ENCODE peak calls at places on chromosomes 2 and 18, in seven cellular contexts. One of them, this sample, is unnamed.

GRCh38 chr2:43958397-43959275 is 37.2 kb downstream of the LRPPRC start:
- DNase-seq in brain microvascular endothelial cell: no peak
- DNase-seq in ovary: no peak
- DNase-seq in kidney epithelial cell: no peak
- DNase-seq in OCI-LY7: no peak
- DNase-seq in left ventricle myocardium inferior: no peak
- DNase-seq in AG04450: no peak
- DNase-seq in this sample: no peak

GRCh38 chr2:33620-34019 is 12.7 kb downstream of the FAM110C start:
- DNase-seq in brain microvascular endothelial cell: no peak
- DNase-seq in ovary: no peak
- DNase-seq in kidney epithelial cell: peak; percentile 26
- DNase-seq in OCI-LY7: no peak
- DNase-seq in left ventricle myocardium inferior: no peak
- DNase-seq in AG04450: no peak
- DNase-seq in this sample: no peak

GRCh38 chr2:191691016-191691725 is 13.2 kb downstream of the NABP1 start:
- DNase-seq in brain microvascular endothelial cell: peak; percentile 79
- DNase-seq in ovary: no peak
- DNase-seq in kidney epithelial cell: peak; percentile 71
- DNase-seq in OCI-LY7: peak; percentile 74
- DNase-seq in left ventricle myocardium inferior: no peak
- DNase-seq in AG04450: peak; percentile 49
- DNase-seq in this sample: peak; percentile 60

GRCh38 chr2:11659866-11660265 is 10.1 kb downstream of the NTSR2 start:
- DNase-seq in brain microvascular endothelial cell: no peak
- DNase-seq in ovary: no peak
- DNase-seq in kidney epithelial cell: no peak
- DNase-seq in OCI-LY7: no peak
- DNase-seq in left ventricle myocardium inferior: no peak
- DNase-seq in AG04450: no peak
- DNase-seq in this sample: no peak

GRCh38 chr2:190867182-190867581 is 13.4 kb upstream of the GLS start:
- DNase-seq in brain microvascular endothelial cell: peak; percentile 48
- DNase-seq in ovary: no peak
- DNase-seq in kidney epithelial cell: no peak
- DNase-seq in OCI-LY7: no peak
- DNase-seq in left ventricle myocardium inferior: no peak
- DNase-seq in AG04450: no peak
- DNase-seq in this sample: peak; percentile 66

GRCh38 chr2:217466799-217467198 is 536.0 kb downstream of the TNS1 start:
- DNase-seq in brain microvascular endothelial cell: no peak
- DNase-seq in ovary: peak; percentile 17
- DNase-seq in kidney epithelial cell: no peak
- DNase-seq in OCI-LY7: no peak
- DNase-seq in left ventricle myocardium inferior: no peak
- DNase-seq in AG04450: no peak
- DNase-seq in this sample: no peak

GRCh38 chr2:173432049-173432754 is 77.5 kb downstream of the CDCA7 start:
- DNase-seq in brain microvascular endothelial cell: peak; percentile 32
- DNase-seq in ovary: no peak
- DNase-seq in kidney epithelial cell: no peak
- DNase-seq in OCI-LY7: no peak
- DNase-seq in left ventricle myocardium inferior: no peak
- DNase-seq in AG04450: no peak
- DNase-seq in this sample: no peak

GRCh38 chr2:8487461-8487932 is 194.4 kb upstream of the ID2 start:
- DNase-seq in brain microvascular endothelial cell: no peak
- DNase-seq in ovary: no peak
- DNase-seq in kidney epithelial cell: no peak
- DNase-seq in OCI-LY7: no peak
- DNase-seq in left ventricle myocardium inferior: no peak
- DNase-seq in AG04450: no peak
- DNase-seq in this sample: no peak

GRCh38 chr2:9403924-9404323 is 19.4 kb downstream of the ITGB1BP1 start:
- DNase-seq in brain microvascular endothelial cell: peak; percentile 37
- DNase-seq in ovary: no peak
- DNase-seq in kidney epithelial cell: no peak
- DNase-seq in OCI-LY7: no peak
- DNase-seq in left ventricle myocardium inferior: no peak
- DNase-seq in AG04450: no peak
- DNase-seq in this sample: no peak

GRCh38 chr2:85017436-85018048 is 46.6 kb downstream of the KCMF1 start:
- DNase-seq in brain microvascular endothelial cell: no peak
- DNase-seq in ovary: no peak
- DNase-seq in kidney epithelial cell: no peak
- DNase-seq in OCI-LY7: peak; percentile 9
- DNase-seq in left ventricle myocardium inferior: no peak
- DNase-seq in AG04450: no peak
- DNase-seq in this sample: no peak

GRCh38 chr2:224284134-224284946 is 117.6 kb downstream of the FAM124B start:
- DNase-seq in brain microvascular endothelial cell: peak; percentile 23
- DNase-seq in ovary: no peak
- DNase-seq in kidney epithelial cell: no peak
- DNase-seq in OCI-LY7: peak; percentile 47
- DNase-seq in left ventricle myocardium inferior: no peak
- DNase-seq in AG04450: no peak
- DNase-seq in this sample: no peak

GRCh38 chr18:59219672-59220163 is at the start of gene GRP:
- DNase-seq in brain microvascular endothelial cell: no peak
- DNase-seq in ovary: no peak
- DNase-seq in kidney epithelial cell: no peak
- DNase-seq in OCI-LY7: no peak
- DNase-seq in left ventricle myocardium inferior: no peak
- DNase-seq in AG04450: no peak
- DNase-seq in this sample: no peak

GRCh38 chr18:24922491-24922890 is 429.5 kb downstream of the ZNF521 start:
- DNase-seq in brain microvascular endothelial cell: no peak
- DNase-seq in ovary: no peak
- DNase-seq in kidney epithelial cell: no peak
- DNase-seq in OCI-LY7: peak; percentile 75
- DNase-seq in left ventricle myocardium inferior: no peak
- DNase-seq in AG04450: no peak
- DNase-seq in this sample: no peak

GRCh38 chr18:58139627-58140026 is 95.6 kb downstream of the NEDD4L start:
- DNase-seq in brain microvascular endothelial cell: no peak
- DNase-seq in ovary: no peak
- DNase-seq in kidney epithelial cell: no peak
- DNase-seq in OCI-LY7: no peak
- DNase-seq in left ventricle myocardium inferior: no peak
- DNase-seq in AG04450: no peak
- DNase-seq in this sample: no peak

GRCh38 chr18:46435031-46435430 is 222.0 kb downstream of the LOXHD1 start:
- DNase-seq in brain microvascular endothelial cell: no peak
- DNase-seq in ovary: no peak
- DNase-seq in kidney epithelial cell: no peak
- DNase-seq in OCI-LY7: no peak
- DNase-seq in left ventricle myocardium inferior: no peak
- DNase-seq in AG04450: no peak
- DNase-seq in this sample: no peak

GRCh38 chr2:202237787-202238233 is 587 bp downstream of the SUMO1 start:
- DNase-seq in brain microvascular endothelial cell: peak; percentile 48
- DNase-seq in ovary: no peak
- DNase-seq in kidney epithelial cell: no peak
- DNase-seq in OCI-LY7: no peak
- DNase-seq in left ventricle myocardium inferior: peak; percentile 18
- DNase-seq in AG04450: no peak
- DNase-seq in this sample: no peak

GRCh38 chr2:143615617-143616016 is 486.4 kb downstream of the ARHGAP15 start:
- DNase-seq in brain microvascular endothelial cell: no peak
- DNase-seq in ovary: no peak
- DNase-seq in kidney epithelial cell: no peak
- DNase-seq in OCI-LY7: no peak
- DNase-seq in left ventricle myocardium inferior: no peak
- DNase-seq in AG04450: no peak
- DNase-seq in this sample: no peak

GRCh38 chr2:169693344-169693743 is 861 bp downstream of the CFAP210 start:
- DNase-seq in brain microvascular endothelial cell: no peak
- DNase-seq in ovary: no peak
- DNase-seq in kidney epithelial cell: no peak
- DNase-seq in OCI-LY7: peak; percentile 7
- DNase-seq in left ventricle myocardium inferior: no peak
- DNase-seq in AG04450: no peak
- DNase-seq in this sample: no peak

GRCh38 chr2:141554810-141555209 is 576.0 kb downstream of the LRP1B start:
- DNase-seq in brain microvascular endothelial cell: peak; percentile 11
- DNase-seq in ovary: no peak
- DNase-seq in kidney epithelial cell: no peak
- DNase-seq in OCI-LY7: peak; percentile 16
- DNase-seq in left ventricle myocardium inferior: no peak
- DNase-seq in AG04450: peak; percentile 24
- DNase-seq in this sample: no peak

GRCh38 chr2:163785162-163785561 is 49.4 kb upstream of the FIGN start:
- DNase-seq in brain microvascular endothelial cell: no peak
- DNase-seq in ovary: no peak
- DNase-seq in kidney epithelial cell: no peak
- DNase-seq in OCI-LY7: no peak
- DNase-seq in left ventricle myocardium inferior: no peak
- DNase-seq in AG04450: no peak
- DNase-seq in this sample: no peak

GRCh38 chr18:13564579-13564978 is 161.8 kb downstream of the FAM210A start:
- DNase-seq in brain microvascular endothelial cell: no peak
- DNase-seq in ovary: no peak
- DNase-seq in kidney epithelial cell: no peak
- DNase-seq in OCI-LY7: no peak
- DNase-seq in left ventricle myocardium inferior: peak; percentile 70
- DNase-seq in AG04450: no peak
- DNase-seq in this sample: no peak

GRCh38 chr18:56316727-56317126 is 321.7 kb downstream of the TXNL1 start:
- DNase-seq in brain microvascular endothelial cell: no peak
- DNase-seq in ovary: no peak
- DNase-seq in kidney epithelial cell: no peak
- DNase-seq in OCI-LY7: no peak
- DNase-seq in left ventricle myocardium inferior: no peak
- DNase-seq in AG04450: no peak
- DNase-seq in this sample: no peak

GRCh38 chr2:8306530-8307351 is 375.1 kb upstream of the ID2 start:
- DNase-seq in brain microvascular endothelial cell: peak; percentile 2
- DNase-seq in ovary: no peak
- DNase-seq in kidney epithelial cell: peak; percentile 37
- DNase-seq in OCI-LY7: no peak
- DNase-seq in left ventricle myocardium inferior: no peak
- DNase-seq in AG04450: peak; percentile 56
- DNase-seq in this sample: peak; percentile 12

GRCh38 chr2:232649033-232649432 is 15.6 kb downstream of the EFHD1 start:
- DNase-seq in brain microvascular endothelial cell: no peak
- DNase-seq in ovary: no peak
- DNase-seq in kidney epithelial cell: no peak
- DNase-seq in OCI-LY7: no peak
- DNase-seq in left ventricle myocardium inferior: no peak
- DNase-seq in AG04450: no peak
- DNase-seq in this sample: no peak
- H3K4me3 ChIP-seq in brain microvascular endothelial cell: no peak overlapping the region
- H3K4me3 ChIP-seq in ovary: no peak overlapping the region
- H3K4me3 ChIP-seq in kidney epithelial cell: no peak overlapping the region
- H3K4me3 ChIP-seq in OCI-LY7: no peak overlapping the region
- H3K4me3 ChIP-seq in left ventricle myocardium inferior: no peak overlapping the region
- H3K4me3 ChIP-seq in AG04450: no peak overlapping the region
- H3K4me3 ChIP-seq in this sample: no peak overlapping the region

DNA sequence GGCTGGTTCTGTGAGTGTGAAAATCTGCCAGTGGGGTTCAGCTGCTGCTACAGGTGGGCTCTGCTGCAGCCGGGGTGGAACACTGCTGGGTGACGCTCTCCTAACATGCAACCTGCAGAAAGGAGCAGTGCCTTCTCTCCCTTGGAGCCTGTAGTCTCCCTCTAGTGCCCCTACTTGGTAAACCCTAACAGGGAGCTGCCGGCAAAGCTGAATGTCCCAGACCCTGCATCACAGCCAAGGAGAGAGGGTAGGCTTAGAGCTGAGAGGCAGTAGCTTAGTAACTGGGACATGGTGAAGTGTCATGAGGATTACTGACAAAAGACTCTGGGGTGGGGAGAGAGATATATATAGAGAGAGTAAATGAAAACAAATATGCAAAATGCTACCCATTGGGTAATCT is 9.8 kb downstream of the NCAPH start:
- DNase-seq in brain microvascular endothelial cell: no peak
- DNase-seq in ovary: no peak
- DNase-seq in kidney epithelial cell: no peak
- DNase-seq in OCI-LY7: no peak
- DNase-seq in left ventricle myocardium inferior: no peak
- DNase-seq in AG04450: no peak
- DNase-seq in this sample: no peak
- TF ChIP-seq CTCF in brain microvascular endothelial cell: peak; percentile 56
- TF ChIP-seq CTCF in ovary: no peak
- TF ChIP-seq CTCF in kidney epithelial cell: no peak
- TF ChIP-seq CTCF in OCI-LY7: peak; percentile 26
- TF ChIP-seq CTCF in left ventricle myocardium inferior: peak; percentile 58
- TF ChIP-seq CTCF in AG04450: peak; percentile 26
- TF ChIP-seq CTCF in this sample: peak; percentile 6

GRCh38 chr2:219358170-219359075 is 25.9 kb upstream of the RESP18 start:
- DNase-seq in brain microvascular endothelial cell: no peak
- DNase-seq in ovary: no peak
- DNase-seq in kidney epithelial cell: no peak
- DNase-seq in OCI-LY7: no peak
- DNase-seq in left ventricle myocardium inferior: no peak
- DNase-seq in AG04450: no peak
- DNase-seq in this sample: no peak
- H3K4me3 ChIP-seq in brain microvascular endothelial cell: no peak overlapping the region
- H3K4me3 ChIP-seq in ovary: no peak overlapping the region
- H3K4me3 ChIP-seq in kidney epithelial cell: no peak overlapping the region
- H3K4me3 ChIP-seq in OCI-LY7: no peak overlapping the region
- H3K4me3 ChIP-seq in left ventricle myocardium inferior: peak overlapping the region; percentile 54
- H3K4me3 ChIP-seq in AG04450: peak overlapping the region; percentile 10
- H3K4me3 ChIP-seq in this sample: peak overlapping the region; percentile 18

GRCh38 chr2:19720306-19720705 is 181.5 kb downstream of the TTC32 start:
- DNase-seq in brain microvascular endothelial cell: no peak
- DNase-seq in ovary: no peak
- DNase-seq in kidney epithelial cell: no peak
- DNase-seq in OCI-LY7: no peak
- DNase-seq in left ventricle myocardium inferior: no peak
- DNase-seq in AG04450: no peak
- DNase-seq in this sample: no peak

GRCh38 chr2:19712850-19713249 is 188.9 kb downstream of the TTC32 start:
- DNase-seq in brain microvascular endothelial cell: no peak
- DNase-seq in ovary: no peak
- DNase-seq in kidney epithelial cell: no peak
- DNase-seq in OCI-LY7: no peak
- DNase-seq in left ventricle myocardium inferior: no peak
- DNase-seq in AG04450: no peak
- DNase-seq in this sample: no peak

GRCh38 chr2:19714926-19715325 is 186.9 kb downstream of the TTC32 start:
- DNase-seq in brain microvascular endothelial cell: no peak
- DNase-seq in ovary: no peak
- DNase-seq in kidney epithelial cell: no peak
- DNase-seq in OCI-LY7: no peak
- DNase-seq in left ventricle myocardium inferior: no peak
- DNase-seq in AG04450: no peak
- DNase-seq in this sample: no peak

GRCh38 chr2:19719540-19719939 is 182.2 kb downstream of the TTC32 start:
- DNase-seq in brain microvascular endothelial cell: no peak
- DNase-seq in ovary: no peak
- DNase-seq in kidney epithelial cell: no peak
- DNase-seq in OCI-LY7: no peak
- DNase-seq in left ventricle myocardium inferior: no peak
- DNase-seq in AG04450: no peak
- DNase-seq in this sample: no peak

DNA sequence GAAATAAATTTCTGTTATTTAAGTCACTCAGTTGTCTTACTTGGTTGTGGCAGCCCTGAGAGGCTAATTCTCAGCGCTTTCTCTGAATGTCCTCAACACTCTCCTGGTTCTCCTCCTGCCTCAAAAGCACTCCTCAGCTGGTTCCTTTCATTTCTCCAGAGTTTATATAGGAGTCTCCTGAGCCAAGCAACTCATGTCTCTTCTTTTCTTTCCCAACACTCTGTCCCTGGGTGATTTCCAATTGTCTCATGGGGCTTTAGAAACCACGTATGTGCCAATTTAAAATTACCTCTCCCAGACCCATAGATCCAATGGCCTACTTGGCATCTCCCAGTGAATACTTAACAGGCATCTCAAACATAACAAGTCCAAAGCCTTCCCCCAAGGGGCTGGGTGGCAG is 184.3 kb downstream of the TTC32 start:
- DNase-seq in brain microvascular endothelial cell: no peak
- DNase-seq in ovary: no peak
- DNase-seq in kidney epithelial cell: no peak
- DNase-seq in OCI-LY7: no peak
- DNase-seq in left ventricle myocardium inferior: no peak
- DNase-seq in AG04450: no peak
- DNase-seq in this sample: no peak
- TF ChIP-seq CTCF in brain microvascular endothelial cell: no peak
- TF ChIP-seq CTCF in ovary: no peak
- TF ChIP-seq CTCF in kidney epithelial cell: no peak
- TF ChIP-seq CTCF in OCI-LY7: no peak
- TF ChIP-seq CTCF in left ventricle myocardium inferior: no peak
- TF ChIP-seq CTCF in AG04450: no peak
- TF ChIP-seq CTCF in this sample: no peak

This sample was measured in AG04449.